ENCODE peak calls at places on chromosome 14, in five cellular contexts. One of them, this sample, is unnamed.

GRCh38 chr14:54503476-54503875 is 6.2 kb upstream of the CGRRF1 start:
- DNase-seq in WTC11: no peak
- DNase-seq in Panc1: no peak
- DNase-seq in adipocyte: peak
- DNase-seq in lower lobe of right lung: no peak
- DNase-seq in this sample: no peak

GRCh38 chr14:24255931-24256696 is 6.9 kb downstream of the TGM1 start:
- DNase-seq in Panc1: no peak
- DNase-seq in adipocyte: no peak
- DNase-seq in WTC11: no peak
- DNase-seq in lower lobe of right lung: no peak
- DNase-seq in this sample: peak

GRCh38 chr14:83548061-83548839 is 1981.7 kb upstream of the FLRT2 start:
- DNase-seq in WTC11: no peak
- DNase-seq in adipocyte: peak
- DNase-seq in Panc1: no peak
- DNase-seq in lower lobe of right lung: no peak
- DNase-seq in this sample: no peak

GRCh38 chr14:89041245-89041585 is 216.8 kb downstream of the TTC8 start:
- DNase-seq in Panc1: no peak
- DNase-seq in adipocyte: no peak
- DNase-seq in WTC11: no peak
- DNase-seq in lower lobe of right lung: no peak
- DNase-seq in this sample: peak

GRCh38 chr14:77961853-77962580 is 162.1 kb downstream of the ADCK1 start:
- DNase-seq in lower lobe of right lung: no peak
- DNase-seq in Panc1: no peak
- DNase-seq in WTC11: no peak
- DNase-seq in adipocyte: no peak
- DNase-seq in this sample: no peak

GRCh38 chr14:104200591-104200990 is 62.2 kb downstream of the KIF26A start:
- DNase-seq in adipocyte: no peak
- DNase-seq in lower lobe of right lung: no peak
- DNase-seq in Panc1: no peak
- DNase-seq in WTC11: no peak
- DNase-seq in this sample: no peak

GRCh38 chr14:75016815-75017214 is 14.1 kb downstream of the EIF2B2 start:
- DNase-seq in adipocyte: no peak
- DNase-seq in WTC11: no peak
- DNase-seq in Panc1: no peak
- DNase-seq in lower lobe of right lung: no peak
- DNase-seq in this sample: no peak

GRCh38 chr14:104676694-104677505 is 12.5 kb upstream of the INF2 start:
- DNase-seq in Panc1: no peak
- DNase-seq in lower lobe of right lung: no peak
- DNase-seq in WTC11: peak
- DNase-seq in adipocyte: no peak
- DNase-seq in this sample: no peak

GRCh38 chr14:61644834-61645233 is 50.5 kb upstream of the HIF1A start:
- DNase-seq in Panc1: no peak
- DNase-seq in adipocyte: peak
- DNase-seq in lower lobe of right lung: no peak
- DNase-seq in WTC11: no peak
- DNase-seq in this sample: no peak

GRCh38 chr14:105881021-105881930 is 354.9 kb downstream of the TMEM121 start:
- DNase-seq in WTC11: peak
- DNase-seq in adipocyte: no peak
- DNase-seq in Panc1: no peak
- DNase-seq in lower lobe of right lung: peak
- DNase-seq in this sample: peak

GRCh38 chr14:100241279-100241678 is 2.3 kb downstream of the YY1 start:
- DNase-seq in WTC11: no peak
- DNase-seq in adipocyte: peak
- DNase-seq in lower lobe of right lung: no peak
- DNase-seq in Panc1: no peak
- DNase-seq in this sample: no peak

GRCh38 chr14:54881235-54881760 is 21.3 kb downstream of the GCH1 start:
- DNase-seq in WTC11: no peak
- DNase-seq in Panc1: no peak
- DNase-seq in lower lobe of right lung: no peak
- DNase-seq in adipocyte: no peak
- DNase-seq in this sample: no peak

GRCh38 chr14:89294872-89295271 is 122.2 kb downstream of the FOXN3 start:
- DNase-seq in lower lobe of right lung: no peak
- DNase-seq in Panc1: no peak
- DNase-seq in WTC11: no peak
- DNase-seq in adipocyte: no peak
- DNase-seq in this sample: no peak

GRCh38 chr14:74502236-74503019 is 8.9 kb downstream of the ISCA2 start:
- DNase-seq in Panc1: peak
- DNase-seq in adipocyte: peak
- DNase-seq in WTC11: peak
- DNase-seq in lower lobe of right lung: no peak
- DNase-seq in this sample: no peak

GRCh38 chr14:25237845-25238244 is 187.9 kb upstream of the STXBP6 start:
- DNase-seq in WTC11: peak
- DNase-seq in Panc1: no peak
- DNase-seq in lower lobe of right lung: no peak
- DNase-seq in adipocyte: peak
- DNase-seq in this sample: no peak

GRCh38 chr14:37583358-37584210 is 11.5 kb downstream of the FOXA1 start:
- DNase-seq in adipocyte: no peak
- DNase-seq in WTC11: peak
- DNase-seq in Panc1: no peak
- DNase-seq in lower lobe of right lung: peak
- DNase-seq in this sample: no peak

GRCh38 chr14:99603471-99603933 is 505 bp downstream of the CCDC85C start:
- DNase-seq in WTC11: peak
- DNase-seq in lower lobe of right lung: no peak
- DNase-seq in Panc1: no peak
- DNase-seq in adipocyte: peak
- DNase-seq in this sample: no peak

GRCh38 chr14:61178226-61179060 is 102.7 kb downstream of the TMEM30B start:
- DNase-seq in lower lobe of right lung: no peak
- DNase-seq in adipocyte: peak
- DNase-seq in WTC11: no peak
- DNase-seq in Panc1: peak
- DNase-seq in this sample: no peak

GRCh38 chr14:77037886-77038511 is 9.5 kb upstream of the IRF2BPL start:
- DNase-seq in lower lobe of right lung: peak
- DNase-seq in WTC11: no peak
- DNase-seq in Panc1: no peak
- DNase-seq in adipocyte: peak
- DNase-seq in this sample: no peak

GRCh38 chr14:22185191-22185590 is 403.8 kb downstream of the DAD1 start:
- DNase-seq in Panc1: no peak
- DNase-seq in adipocyte: no peak
- DNase-seq in lower lobe of right lung: no peak
- DNase-seq in WTC11: no peak
- DNase-seq in this sample: no peak

GRCh38 chr14:93676416-93676958 is 111.8 kb downstream of the PRIMA1 start:
- DNase-seq in WTC11: no peak
- DNase-seq in adipocyte: no peak
- DNase-seq in Panc1: no peak
- DNase-seq in lower lobe of right lung: no peak
- DNase-seq in this sample: no peak

GRCh38 chr14:94876306-94876705 is 106.4 kb upstream of the GSC start:
- DNase-seq in lower lobe of right lung: no peak
- DNase-seq in adipocyte: no peak
- DNase-seq in Panc1: no peak
- DNase-seq in WTC11: no peak
- DNase-seq in this sample: no peak

GRCh38 chr14:73136387-73137221 is at the start of gene PSEN1:
- DNase-seq in lower lobe of right lung: peak
- DNase-seq in adipocyte: peak
- DNase-seq in WTC11: peak
- DNase-seq in Panc1: no peak
- DNase-seq in this sample: peak

GRCh38 chr14:100910888-100911664 is 7.6 kb upstream of the RTL1 start:
- DNase-seq in Panc1: no peak
- DNase-seq in lower lobe of right lung: no peak
- DNase-seq in adipocyte: no peak
- DNase-seq in WTC11: no peak
- DNase-seq in this sample: no peak

GRCh38 chr14:59771577-59771976 is 99.0 kb downstream of the RTN1 start:
- DNase-seq in adipocyte: no peak
- DNase-seq in WTC11: no peak
- DNase-seq in lower lobe of right lung: no peak
- DNase-seq in Panc1: no peak
- DNase-seq in this sample: no peak

GRCh38 chr14:88518592-88519512 is 36.0 kb downstream of the PTPN21 start:
- DNase-seq in WTC11: no peak
- DNase-seq in lower lobe of right lung: no peak
- DNase-seq in Panc1: no peak
- DNase-seq in adipocyte: peak
- DNase-seq in this sample: no peak

GRCh38 chr14:28102814-28103213 is 663.8 kb upstream of the FOXG1 start:
- DNase-seq in adipocyte: no peak
- DNase-seq in lower lobe of right lung: no peak
- DNase-seq in WTC11: no peak
- DNase-seq in Panc1: no peak
- DNase-seq in this sample: no peak

This sample was measured in posterior vena cava.